ENCODE peak calls at places on chromosome 21, in seven cellular contexts. One of them, this sample, is unnamed.

GRCh38 chr21:31502537-31503143 is 156.9 kb upstream of the SOD1 start:
- DNase-seq in hepatocyte: no peak
- DNase-seq in CD8-positive, alpha-beta memory T cell: no peak
- DNase-seq in CD4-positive, alpha-beta T cell: no peak
- DNase-seq in body of pancreas: no peak
- DNase-seq in H9: no peak
- DNase-seq in heart right ventricle: no peak
- DNase-seq in this sample: no peak

GRCh38 chr21:25385912-25386474 is 221.3 kb downstream of the MRPL39 start:
- DNase-seq in hepatocyte: peak; percentile 86
- DNase-seq in heart right ventricle: no peak
- DNase-seq in H9: peak; percentile 46
- DNase-seq in CD8-positive, alpha-beta memory T cell: peak; percentile 9
- DNase-seq in body of pancreas: peak; percentile 84
- DNase-seq in CD4-positive, alpha-beta T cell: no peak
- DNase-seq in this sample: peak; percentile 4

GRCh38 chr21:26001356-26001755 is 169.2 kb downstream of the APP start:
- DNase-seq in hepatocyte: no peak
- DNase-seq in heart right ventricle: no peak
- DNase-seq in body of pancreas: no peak
- DNase-seq in H9: no peak
- DNase-seq in CD8-positive, alpha-beta memory T cell: no peak
- DNase-seq in CD4-positive, alpha-beta T cell: no peak
- DNase-seq in this sample: no peak

GRCh38 chr21:33703750-33704606 is 61.7 kb downstream of the ITSN1 start:
- DNase-seq in H9: no peak
- DNase-seq in CD8-positive, alpha-beta memory T cell: no peak
- DNase-seq in body of pancreas: no peak
- DNase-seq in heart right ventricle: no peak
- DNase-seq in hepatocyte: peak; percentile 20
- DNase-seq in CD4-positive, alpha-beta T cell: no peak
- DNase-seq in this sample: no peak

GRCh38 chr21:34844033-34844923 is 175.5 kb downstream of the CLIC6 start:
- DNase-seq in H9: no peak
- DNase-seq in body of pancreas: peak; percentile 47
- DNase-seq in heart right ventricle: peak; percentile 61
- DNase-seq in CD8-positive, alpha-beta memory T cell: no peak
- DNase-seq in CD4-positive, alpha-beta T cell: no peak
- DNase-seq in hepatocyte: no peak
- DNase-seq in this sample: no peak

GRCh38 chr21:35508389-35508888 is 459.3 kb upstream of the RUNX1 start:
- DNase-seq in H9: peak; percentile 56
- DNase-seq in heart right ventricle: peak; percentile 54
- DNase-seq in CD4-positive, alpha-beta T cell: no peak
- DNase-seq in CD8-positive, alpha-beta memory T cell: no peak
- DNase-seq in hepatocyte: peak; percentile 37
- DNase-seq in body of pancreas: peak; percentile 29
- DNase-seq in this sample: peak; percentile 12

GRCh38 chr21:31161157-31161556 is 122.9 kb upstream of the KRTAP19-8 start:
- DNase-seq in heart right ventricle: no peak
- DNase-seq in CD4-positive, alpha-beta T cell: no peak
- DNase-seq in hepatocyte: no peak
- DNase-seq in H9: no peak
- DNase-seq in CD8-positive, alpha-beta memory T cell: no peak
- DNase-seq in body of pancreas: no peak
- DNase-seq in this sample: peak; percentile 39

GRCh38 chr21:34132202-34132601 is 58.8 kb downstream of the MRPS6 start:
- DNase-seq in CD8-positive, alpha-beta memory T cell: no peak
- DNase-seq in heart right ventricle: no peak
- DNase-seq in hepatocyte: no peak
- DNase-seq in CD4-positive, alpha-beta T cell: no peak
- DNase-seq in body of pancreas: no peak
- DNase-seq in H9: no peak
- DNase-seq in this sample: no peak

GRCh38 chr21:45985471-45986315 is 4.1 kb downstream of the COL6A1 start:
- DNase-seq in hepatocyte: no peak
- DNase-seq in CD8-positive, alpha-beta memory T cell: no peak
- DNase-seq in body of pancreas: no peak
- DNase-seq in CD4-positive, alpha-beta T cell: no peak
- DNase-seq in H9: no peak
- DNase-seq in heart right ventricle: no peak
- DNase-seq in this sample: no peak

DNA sequence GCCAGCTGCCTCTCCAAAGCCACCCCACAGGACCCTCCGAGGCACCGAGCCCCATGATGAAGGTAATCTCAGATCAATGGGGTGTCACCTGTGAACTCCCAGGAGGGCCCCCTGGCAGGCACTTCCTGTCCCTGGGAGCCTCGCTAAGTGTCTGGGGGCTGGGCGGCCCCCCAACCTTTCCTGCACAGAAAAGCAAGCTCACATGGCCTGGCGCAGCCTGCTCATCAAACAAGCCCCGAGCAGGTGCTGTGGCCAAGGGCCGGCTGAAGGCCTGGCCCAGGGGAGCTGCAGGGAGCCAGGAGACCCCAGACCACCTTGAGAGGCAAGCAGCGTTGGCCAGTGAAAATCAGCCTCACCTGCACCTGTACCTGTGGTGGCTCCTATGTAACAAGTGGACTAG is 2.9 kb downstream of the RIPK4 start:
- DNase-seq in body of pancreas: peak; percentile 11
- DNase-seq in CD4-positive, alpha-beta T cell: no peak
- DNase-seq in CD8-positive, alpha-beta memory T cell: no peak
- DNase-seq in hepatocyte: no peak
- DNase-seq in H9: no peak
- DNase-seq in heart right ventricle: no peak
- DNase-seq in this sample: no peak
- H3K27me3 ChIP-seq in body of pancreas: no peaks in the 10 kb centered on the region
- H3K27me3 ChIP-seq in CD4-positive, alpha-beta T cell: peaks cover 93% of the 10 kb centered on the region
- H3K27me3 ChIP-seq in CD8-positive, alpha-beta memory T cell: peaks cover 35% of the 10 kb centered on the region
- H3K27me3 ChIP-seq in hepatocyte: peaks cover 31% of the 10 kb centered on the region
- H3K27me3 ChIP-seq in H9: peaks cover 55% of the 10 kb centered on the region
- H3K27me3 ChIP-seq in heart right ventricle: peaks cover 98% of the 10 kb centered on the region
- H3K27me3 ChIP-seq in this sample: peaks cover 96% of the 10 kb centered on the region

GRCh38 chr21:37921091-37921490 is 4.8 kb upstream of the KCNJ6 start:
- DNase-seq in CD4-positive, alpha-beta T cell: no peak
- DNase-seq in CD8-positive, alpha-beta memory T cell: no peak
- DNase-seq in H9: no peak
- DNase-seq in heart right ventricle: no peak
- DNase-seq in hepatocyte: peak; percentile 32
- DNase-seq in body of pancreas: no peak
- DNase-seq in this sample: no peak
- H3K27me3 ChIP-seq in CD4-positive, alpha-beta T cell: peaks cover 43% of the 10 kb centered on the region
- H3K27me3 ChIP-seq in CD8-positive, alpha-beta memory T cell: peaks cover 7% of the 10 kb centered on the region
- H3K27me3 ChIP-seq in H9: no peaks in the 10 kb centered on the region
- H3K27me3 ChIP-seq in heart right ventricle: peaks cover 28% of the 10 kb centered on the region
- H3K27me3 ChIP-seq in hepatocyte: peaks cover 29% of the 10 kb centered on the region
- H3K27me3 ChIP-seq in body of pancreas: no peaks in the 10 kb centered on the region
- H3K27me3 ChIP-seq in this sample: peaks cover 8% of the 10 kb centered on the region

GRCh38 chr21:36713746-36714145 is 14.8 kb downstream of the SIM2 start:
- DNase-seq in heart right ventricle: no peak
- DNase-seq in hepatocyte: no peak
- DNase-seq in H9: no peak
- DNase-seq in CD4-positive, alpha-beta T cell: no peak
- DNase-seq in body of pancreas: no peak
- DNase-seq in CD8-positive, alpha-beta memory T cell: no peak
- DNase-seq in this sample: no peak
- H3K27me3 ChIP-seq in heart right ventricle: peaks cover 99% of the 10 kb centered on the region
- H3K27me3 ChIP-seq in hepatocyte: peaks cover 86% of the 10 kb centered on the region
- H3K27me3 ChIP-seq in H9: peaks cover 13% of the 10 kb centered on the region
- H3K27me3 ChIP-seq in CD4-positive, alpha-beta T cell: peaks cover 85% of the 10 kb centered on the region
- H3K27me3 ChIP-seq in body of pancreas: peaks cover 19% of the 10 kb centered on the region
- H3K27me3 ChIP-seq in CD8-positive, alpha-beta memory T cell: peaks cover 36% of the 10 kb centered on the region
- H3K27me3 ChIP-seq in this sample: peaks cover 87% of the 10 kb centered on the region

GRCh38 chr21:17660862-17661261 is 48.2 kb upstream of the BTG3 start:
- DNase-seq in CD8-positive, alpha-beta memory T cell: no peak
- DNase-seq in CD4-positive, alpha-beta T cell: no peak
- DNase-seq in heart right ventricle: no peak
- DNase-seq in body of pancreas: peak; percentile 49
- DNase-seq in H9: no peak
- DNase-seq in hepatocyte: no peak
- DNase-seq in this sample: peak; percentile 46

GRCh38 chr21:17658931-17659330 is 46.2 kb upstream of the BTG3 start:
- DNase-seq in hepatocyte: no peak
- DNase-seq in H9: no peak
- DNase-seq in CD8-positive, alpha-beta memory T cell: no peak
- DNase-seq in heart right ventricle: no peak
- DNase-seq in CD4-positive, alpha-beta T cell: no peak
- DNase-seq in body of pancreas: no peak
- DNase-seq in this sample: no peak

DNA sequence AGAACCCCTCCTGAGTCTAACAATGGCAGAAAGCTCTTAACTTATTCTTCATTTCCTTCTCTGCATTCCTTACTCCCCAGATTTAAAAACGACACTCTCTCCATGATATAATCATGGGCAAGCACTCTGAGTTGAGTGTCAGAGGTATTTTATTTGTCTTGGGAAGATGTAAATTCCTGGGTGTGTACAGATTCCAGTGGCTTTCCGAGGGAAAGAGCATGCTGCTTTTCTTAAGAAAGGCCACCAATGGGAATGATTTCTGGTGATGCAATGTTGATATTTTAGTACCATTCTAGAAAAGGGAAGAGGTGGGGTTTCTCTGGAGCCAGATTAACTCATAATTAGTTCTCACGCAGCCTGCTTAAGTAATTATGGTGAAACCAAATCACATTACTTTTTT is 47.7 kb upstream of the BTG3 start:
- DNase-seq in hepatocyte: peak; percentile 17
- DNase-seq in heart right ventricle: no peak
- DNase-seq in body of pancreas: no peak
- DNase-seq in CD8-positive, alpha-beta memory T cell: no peak
- DNase-seq in CD4-positive, alpha-beta T cell: no peak
- DNase-seq in H9: no peak
- DNase-seq in this sample: no peak
- H3K27me3 ChIP-seq in hepatocyte: no peaks in the 10 kb centered on the region
- H3K27me3 ChIP-seq in heart right ventricle: no peaks in the 10 kb centered on the region
- H3K27me3 ChIP-seq in body of pancreas: no peaks in the 10 kb centered on the region
- H3K27me3 ChIP-seq in CD8-positive, alpha-beta memory T cell: no peaks in the 10 kb centered on the region
- H3K27me3 ChIP-seq in CD4-positive, alpha-beta T cell: peaks cover 10% of the 10 kb centered on the region
- H3K27me3 ChIP-seq in H9: no peaks in the 10 kb centered on the region
- H3K27me3 ChIP-seq in this sample: no peaks in the 10 kb centered on the region

DNA sequence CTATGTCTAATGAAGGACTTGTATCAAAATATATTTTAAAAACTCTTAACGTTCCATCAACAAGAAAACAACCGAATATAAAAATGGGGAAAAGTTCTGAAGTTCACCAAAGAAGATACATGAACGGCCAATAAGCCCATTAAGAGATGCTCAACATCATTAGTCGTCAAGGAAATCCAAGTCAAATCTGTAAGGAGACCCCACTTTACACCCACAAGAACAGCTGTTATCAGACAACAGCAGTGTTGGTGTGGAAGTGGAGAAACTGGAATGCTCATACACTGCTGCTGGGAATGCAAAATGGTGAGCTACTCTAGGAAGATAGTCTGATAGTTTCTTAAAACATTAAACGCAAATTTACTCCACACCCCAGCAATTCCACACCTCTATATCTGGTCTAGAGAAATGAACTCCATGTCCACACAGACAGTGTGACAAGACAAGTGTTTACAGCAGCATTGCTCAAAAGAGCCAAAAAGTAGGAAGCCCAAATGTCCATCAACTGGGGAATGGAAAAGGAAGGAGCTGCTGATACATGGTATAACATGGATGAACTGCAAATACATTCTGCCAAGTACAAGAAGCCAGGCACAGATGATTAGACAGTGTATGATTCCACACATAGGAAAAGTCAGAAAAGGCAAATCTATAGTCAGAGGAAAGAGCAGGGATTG is 18.5 kb downstream of the UBE2G2 start:
- DNase-seq in hepatocyte: no peak
- DNase-seq in heart right ventricle: no peak
- DNase-seq in CD8-positive, alpha-beta memory T cell: no peak
- DNase-seq in CD4-positive, alpha-beta T cell: no peak
- DNase-seq in H9: no peak
- DNase-seq in body of pancreas: no peak
- DNase-seq in this sample: no peak
- H3K27me3 ChIP-seq in hepatocyte: no peaks in the 10 kb centered on the region
- H3K27me3 ChIP-seq in heart right ventricle: no peaks in the 10 kb centered on the region
- H3K27me3 ChIP-seq in CD8-positive, alpha-beta memory T cell: no peaks in the 10 kb centered on the region
- H3K27me3 ChIP-seq in CD4-positive, alpha-beta T cell: no peaks in the 10 kb centered on the region
- H3K27me3 ChIP-seq in H9: no peaks in the 10 kb centered on the region
- H3K27me3 ChIP-seq in body of pancreas: no peaks in the 10 kb centered on the region
- H3K27me3 ChIP-seq in this sample: no peaks in the 10 kb centered on the region

GRCh38 chr21:17730782-17731181 is 88.4 kb downstream of the C21orf91 start:
- DNase-seq in H9: no peak
- DNase-seq in body of pancreas: no peak
- DNase-seq in heart right ventricle: no peak
- DNase-seq in CD4-positive, alpha-beta T cell: no peak
- DNase-seq in CD8-positive, alpha-beta memory T cell: no peak
- DNase-seq in hepatocyte: no peak
- DNase-seq in this sample: no peak

GRCh38 chr21:17727361-17727760 is 91.8 kb downstream of the C21orf91 start:
- DNase-seq in heart right ventricle: no peak
- DNase-seq in hepatocyte: no peak
- DNase-seq in H9: no peak
- DNase-seq in body of pancreas: no peak
- DNase-seq in CD4-positive, alpha-beta T cell: no peak
- DNase-seq in CD8-positive, alpha-beta memory T cell: no peak
- DNase-seq in this sample: no peak

GRCh38 chr21:17729455-17729854 is 89.7 kb downstream of the C21orf91 start:
- DNase-seq in CD4-positive, alpha-beta T cell: no peak
- DNase-seq in CD8-positive, alpha-beta memory T cell: no peak
- DNase-seq in body of pancreas: no peak
- DNase-seq in heart right ventricle: no peak
- DNase-seq in hepatocyte: no peak
- DNase-seq in H9: no peak
- DNase-seq in this sample: no peak

GRCh38 chr21:17725339-17725738 is 93.8 kb downstream of the C21orf91 start:
- DNase-seq in CD8-positive, alpha-beta memory T cell: no peak
- DNase-seq in body of pancreas: peak; percentile 8
- DNase-seq in CD4-positive, alpha-beta T cell: no peak
- DNase-seq in heart right ventricle: no peak
- DNase-seq in hepatocyte: peak; percentile 33
- DNase-seq in H9: no peak
- DNase-seq in this sample: no peak

DNA sequence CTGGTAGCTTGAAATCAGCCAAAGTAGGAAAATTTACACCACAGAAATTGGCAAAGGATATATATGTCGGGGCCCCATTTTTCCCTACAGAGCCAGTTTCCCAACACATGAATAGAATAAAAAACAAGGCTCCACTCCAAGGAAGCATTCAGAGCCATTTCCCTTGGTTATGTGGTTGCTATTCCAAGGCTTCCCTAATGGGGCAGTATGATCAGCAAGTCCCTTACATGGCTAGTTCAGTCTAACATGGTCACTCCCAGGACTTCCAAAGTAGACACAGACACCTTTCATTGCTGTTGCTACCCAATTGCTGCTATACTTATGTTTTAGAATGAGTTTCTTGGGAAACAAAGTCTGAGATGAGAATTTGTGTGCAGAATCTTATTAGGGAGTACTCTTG is 93.1 kb downstream of the C21orf91 start:
- DNase-seq in body of pancreas: no peak
- DNase-seq in CD8-positive, alpha-beta memory T cell: no peak
- DNase-seq in CD4-positive, alpha-beta T cell: no peak
- DNase-seq in hepatocyte: no peak
- DNase-seq in heart right ventricle: no peak
- DNase-seq in H9: no peak
- DNase-seq in this sample: no peak
- H3K27me3 ChIP-seq in body of pancreas: no peaks in the 10 kb centered on the region
- H3K27me3 ChIP-seq in CD8-positive, alpha-beta memory T cell: no peaks in the 10 kb centered on the region
- H3K27me3 ChIP-seq in CD4-positive, alpha-beta T cell: no peaks in the 10 kb centered on the region
- H3K27me3 ChIP-seq in hepatocyte: no peaks in the 10 kb centered on the region
- H3K27me3 ChIP-seq in heart right ventricle: no peaks in the 10 kb centered on the region
- H3K27me3 ChIP-seq in H9: no peaks in the 10 kb centered on the region
- H3K27me3 ChIP-seq in this sample: no peaks in the 10 kb centered on the region

GRCh38 chr21:41229527-41230248 is 61.7 kb downstream of the BACE2 start:
- DNase-seq in H9: no peak
- DNase-seq in body of pancreas: no peak
- DNase-seq in heart right ventricle: no peak
- DNase-seq in CD8-positive, alpha-beta memory T cell: no peak
- DNase-seq in CD4-positive, alpha-beta T cell: no peak
- DNase-seq in hepatocyte: no peak
- DNase-seq in this sample: no peak
- H3K27me3 ChIP-seq in H9: no peaks in the 10 kb centered on the region
- H3K27me3 ChIP-seq in body of pancreas: no peaks in the 10 kb centered on the region
- H3K27me3 ChIP-seq in heart right ventricle: no peaks in the 10 kb centered on the region
- H3K27me3 ChIP-seq in CD8-positive, alpha-beta memory T cell: no peaks in the 10 kb centered on the region
- H3K27me3 ChIP-seq in CD4-positive, alpha-beta T cell: no peaks in the 10 kb centered on the region
- H3K27me3 ChIP-seq in hepatocyte: no peaks in the 10 kb centered on the region
- H3K27me3 ChIP-seq in this sample: no peaks in the 10 kb centered on the region